ENCODE peak calls at places on chromosomes 4 and X, in four cellular contexts. One of them, this sample, is unnamed.

GRCh38 chrX:155966876-155967275 is 30.6 kb upstream of the IL9R start:
- DNase-seq in epithelial cell of proximal tubule: no peak
- DNase-seq in HCT116: peak; percentile 38
- DNase-seq in H1: no peak
- DNase-seq in this sample: peak; percentile 70

GRCh38 chr4:80788798-80789197 is 241.7 kb upstream of the BMP3 start:
- DNase-seq in epithelial cell of proximal tubule: no peak
- DNase-seq in HCT116: no peak
- DNase-seq in H1: no peak
- DNase-seq in this sample: no peak

GRCh38 chr4:163164591-163164990 is 2.1 kb downstream of the NAF1 start:
- DNase-seq in epithelial cell of proximal tubule: peak; percentile 64
- DNase-seq in HCT116: no peak
- DNase-seq in H1: no peak
- DNase-seq in this sample: no peak

GRCh38 chrX:18012974-18013373 is 151.9 kb upstream of the RAI2 start:
- DNase-seq in epithelial cell of proximal tubule: no peak
- DNase-seq in HCT116: no peak
- DNase-seq in H1: no peak
- DNase-seq in this sample: no peak

GRCh38 chr4:176271749-176272148 is 2.7 kb upstream of the ASB5 start:
- DNase-seq in epithelial cell of proximal tubule: no peak
- DNase-seq in HCT116: no peak
- DNase-seq in H1: no peak
- DNase-seq in this sample: no peak

GRCh38 chr4:56655627-56656345 is 25.3 kb downstream of the HOPX start:
- DNase-seq in epithelial cell of proximal tubule: no peak
- DNase-seq in HCT116: no peak
- DNase-seq in H1: no peak
- DNase-seq in this sample: peak; percentile 18

GRCh38 chrX:2820131-2820771 is 8.5 kb upstream of the GYG2 start:
- DNase-seq in epithelial cell of proximal tubule: no peak
- DNase-seq in HCT116: no peak
- DNase-seq in H1: no peak
- DNase-seq in this sample: no peak

GRCh38 chrX:11757729-11758399 is at the start of gene MSL3:
- DNase-seq in epithelial cell of proximal tubule: no peak
- DNase-seq in HCT116: no peak
- DNase-seq in H1: no peak
- DNase-seq in this sample: peak; percentile 47

GRCh38 chr4:169079942-169080827 is 70.1 kb upstream of the CBR4 start:
- DNase-seq in epithelial cell of proximal tubule: no peak
- DNase-seq in HCT116: no peak
- DNase-seq in H1: no peak
- DNase-seq in this sample: no peak

DNA sequence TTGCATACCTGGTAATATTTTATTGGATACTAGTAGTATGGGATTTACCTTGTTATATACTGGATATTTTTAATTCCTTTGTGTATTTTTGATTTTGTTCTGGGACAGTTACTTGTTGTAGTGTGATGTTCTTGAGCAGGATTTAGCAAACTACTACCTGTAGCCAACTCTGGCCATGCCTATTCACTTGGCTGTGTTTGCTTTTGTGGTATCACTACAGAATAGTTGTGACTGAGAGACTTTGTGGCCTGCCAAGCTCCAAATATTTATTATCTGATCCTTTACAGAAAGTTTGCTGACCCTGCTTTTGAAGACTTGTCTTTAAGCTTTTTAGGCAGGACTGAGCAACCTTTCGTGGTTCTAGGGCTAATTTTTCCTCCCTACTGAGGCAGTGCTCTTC is 17.8 kb downstream of the ZCCHC4 start:
- DNase-seq in epithelial cell of proximal tubule: no peak
- DNase-seq in HCT116: no peak
- DNase-seq in H1: no peak
- DNase-seq in this sample: no peak
- H3K4me3 ChIP-seq in epithelial cell of proximal tubule: no peak overlapping the region
- H3K4me3 ChIP-seq in HCT116: no peak overlapping the region
- H3K4me3 ChIP-seq in H1: no peak overlapping the region
- H3K4me3 ChIP-seq in this sample: no peak overlapping the region

DNA sequence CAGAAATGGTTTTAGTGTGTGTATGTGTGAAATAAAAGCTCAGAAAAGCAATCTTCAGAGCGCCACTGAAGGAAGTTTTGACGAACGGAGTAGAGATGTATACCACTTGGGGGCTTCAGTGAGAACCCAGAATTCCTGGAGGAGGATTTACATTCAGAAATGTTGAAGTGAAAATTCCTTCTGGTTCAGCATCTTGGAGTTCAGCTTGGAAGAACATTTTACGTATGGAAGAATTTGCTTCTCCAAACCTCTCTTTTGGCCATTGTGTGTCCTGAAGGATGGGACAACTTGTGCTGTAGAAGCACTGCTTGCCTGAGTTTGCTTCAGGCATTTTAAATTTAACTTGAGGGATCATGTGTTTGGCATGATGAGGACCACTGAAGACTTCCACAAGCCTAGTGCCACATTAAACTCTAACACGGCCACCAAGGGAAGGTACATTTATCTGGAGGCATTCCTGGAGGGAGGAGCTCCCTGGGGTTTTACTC is 704 bp downstream of the SHROOM3 start:
- DNase-seq in epithelial cell of proximal tubule: no peak
- DNase-seq in HCT116: no peak
- DNase-seq in H1: no peak
- DNase-seq in this sample: no peak
- H3K4me3 ChIP-seq in epithelial cell of proximal tubule: peak overlapping the region; percentile 42
- H3K4me3 ChIP-seq in HCT116: no peak overlapping the region
- H3K4me3 ChIP-seq in H1: peak overlapping the region; percentile 30
- H3K4me3 ChIP-seq in this sample: no peak overlapping the region

GRCh38 chr4:182555997-182556418 is 312.8 kb downstream of the TENM3 start:
- DNase-seq in epithelial cell of proximal tubule: peak; percentile 99
- DNase-seq in HCT116: no peak
- DNase-seq in H1: peak; percentile 33
- DNase-seq in this sample: no peak
- H3K4me3 ChIP-seq in epithelial cell of proximal tubule: no peak overlapping the region
- H3K4me3 ChIP-seq in HCT116: no peak overlapping the region
- H3K4me3 ChIP-seq in H1: no peak overlapping the region
- H3K4me3 ChIP-seq in this sample: no peak overlapping the region

GRCh38 chrX:79367907-79368306 is 773 bp upstream of the ITM2A start:
- DNase-seq in epithelial cell of proximal tubule: no peak
- DNase-seq in HCT116: no peak
- DNase-seq in H1: no peak
- DNase-seq in this sample: no peak
- H3K4me3 ChIP-seq in epithelial cell of proximal tubule: no peak overlapping the region
- H3K4me3 ChIP-seq in HCT116: no peak overlapping the region
- H3K4me3 ChIP-seq in H1: peak overlapping the region; percentile 48
- H3K4me3 ChIP-seq in this sample: peak overlapping the region; percentile 90

GRCh38 chr4:83109480-83110221 is 4.9 kb downstream of the PLAC8 start:
- DNase-seq in epithelial cell of proximal tubule: no peak
- DNase-seq in HCT116: no peak
- DNase-seq in H1: no peak
- DNase-seq in this sample: peak; percentile 27

GRCh38 chr4:83110222-83110945 is 4.1 kb downstream of the PLAC8 start:
- DNase-seq in epithelial cell of proximal tubule: peak; percentile 39
- DNase-seq in HCT116: peak; percentile 40
- DNase-seq in H1: peak; percentile 84
- DNase-seq in this sample: peak; percentile 79

GRCh38 chr4:83110970-83111369 is 3.6 kb downstream of the PLAC8 start:
- DNase-seq in epithelial cell of proximal tubule: no peak
- DNase-seq in HCT116: no peak
- DNase-seq in H1: no peak
- DNase-seq in this sample: no peak

GRCh38 chr4:83107636-83108035 is 6.9 kb downstream of the PLAC8 start:
- DNase-seq in epithelial cell of proximal tubule: no peak
- DNase-seq in HCT116: no peak
- DNase-seq in H1: no peak
- DNase-seq in this sample: no peak

DNA sequence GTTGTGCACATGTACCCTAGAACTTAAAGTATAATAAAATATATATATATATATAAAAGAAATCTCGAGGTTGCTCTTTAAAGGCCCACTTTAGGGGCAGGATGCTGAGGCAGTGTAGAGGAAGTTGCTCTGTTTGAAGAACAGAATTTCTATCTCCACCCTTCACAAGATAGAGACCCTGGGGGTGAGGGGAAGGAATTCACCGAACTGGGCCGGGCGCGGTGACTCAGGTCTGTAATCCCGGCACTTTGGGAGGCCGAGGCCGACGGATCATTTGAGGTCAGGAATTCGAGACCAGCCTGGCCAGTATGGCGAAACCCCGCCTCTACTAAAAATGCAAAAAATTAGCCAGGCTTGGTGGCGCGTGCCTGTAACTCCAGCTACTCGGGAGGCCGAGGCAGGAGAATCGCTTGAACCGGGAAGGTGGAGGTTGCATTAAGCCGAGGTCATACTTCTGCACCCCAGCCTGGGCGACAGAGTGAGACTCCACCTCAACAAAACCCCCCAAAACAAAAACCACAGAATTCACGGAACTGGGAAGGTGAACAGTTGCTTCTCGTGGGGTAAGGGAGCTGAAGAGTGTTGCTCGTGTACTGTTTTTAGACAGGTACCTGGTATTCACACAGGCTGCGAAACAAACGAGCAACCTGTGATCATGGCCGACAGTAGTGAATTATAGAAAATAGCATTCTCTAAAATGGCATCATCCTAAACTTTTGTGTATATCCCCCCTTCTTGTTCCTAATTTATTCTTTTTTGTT is 6.2 kb downstream of the PLAC8 start:
- DNase-seq in epithelial cell of proximal tubule: no peak
- DNase-seq in HCT116: no peak
- DNase-seq in H1: no peak
- DNase-seq in this sample: peak; percentile 61
- H3K4me3 ChIP-seq in epithelial cell of proximal tubule: no peak overlapping the region
- H3K4me3 ChIP-seq in HCT116: no peak overlapping the region
- H3K4me3 ChIP-seq in H1: no peak overlapping the region
- H3K4me3 ChIP-seq in this sample: peak overlapping the region; percentile 79

DNA sequence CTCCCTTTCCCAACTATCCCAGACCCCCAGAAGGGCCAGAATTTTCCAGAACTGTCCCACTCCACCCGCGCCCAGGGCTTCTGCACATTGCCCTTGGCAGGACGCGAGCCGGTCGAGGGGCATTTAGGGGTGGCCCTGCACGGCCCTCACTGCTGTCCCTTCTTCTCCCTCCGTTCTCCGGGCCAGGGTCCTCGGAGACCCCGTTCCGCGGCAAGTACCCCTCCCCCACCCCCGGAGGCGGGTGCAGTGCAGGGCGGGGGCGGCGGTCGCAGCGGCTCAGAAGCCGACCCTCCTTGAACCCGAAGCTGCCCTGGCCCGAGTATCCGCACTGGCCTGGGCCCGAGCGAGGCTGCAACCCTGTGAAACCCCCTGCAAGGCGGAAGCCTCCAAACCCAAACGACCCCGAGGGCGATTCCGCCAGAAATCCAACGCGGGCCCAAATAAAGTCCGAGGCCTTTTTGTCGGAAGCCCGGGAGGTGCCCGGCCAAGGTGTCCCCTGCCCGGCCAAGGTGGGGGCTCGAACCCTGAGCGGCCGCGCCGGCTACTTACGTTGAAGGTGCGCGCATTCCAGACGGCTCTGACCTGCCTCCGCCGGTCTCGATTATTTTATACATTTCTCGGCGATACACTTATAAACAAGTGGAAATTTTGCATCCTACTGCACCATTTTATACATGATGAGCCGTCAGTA is 53.2 kb upstream of the TMEM33 start:
- DNase-seq in epithelial cell of proximal tubule: no peak
- DNase-seq in HCT116: no peak
- DNase-seq in H1: no peak
- DNase-seq in this sample: no peak
- H3K4me3 ChIP-seq in epithelial cell of proximal tubule: peak overlapping the region; percentile 14
- H3K4me3 ChIP-seq in HCT116: no peak overlapping the region
- H3K4me3 ChIP-seq in H1: peak overlapping the region; percentile 17
- H3K4me3 ChIP-seq in this sample: peak overlapping the region; percentile 43

GRCh38 chr4:52715914-52716313 is 35.3 kb downstream of the ERVMER34-1 start:
- DNase-seq in epithelial cell of proximal tubule: no peak
- DNase-seq in HCT116: no peak
- DNase-seq in H1: no peak
- DNase-seq in this sample: no peak

GRCh38 chr4:52716364-52717151 is 34.7 kb downstream of the ERVMER34-1 start:
- DNase-seq in epithelial cell of proximal tubule: no peak
- DNase-seq in HCT116: no peak
- DNase-seq in H1: no peak
- DNase-seq in this sample: no peak

GRCh38 chr4:52713456-52713937 is 37.7 kb downstream of the ERVMER34-1 start:
- DNase-seq in epithelial cell of proximal tubule: no peak
- DNase-seq in HCT116: no peak
- DNase-seq in H1: no peak
- DNase-seq in this sample: no peak

GRCh38 chr4:52714597-52715254 is 36.5 kb downstream of the ERVMER34-1 start:
- DNase-seq in epithelial cell of proximal tubule: no peak
- DNase-seq in HCT116: no peak
- DNase-seq in H1: no peak
- DNase-seq in this sample: no peak

DNA sequence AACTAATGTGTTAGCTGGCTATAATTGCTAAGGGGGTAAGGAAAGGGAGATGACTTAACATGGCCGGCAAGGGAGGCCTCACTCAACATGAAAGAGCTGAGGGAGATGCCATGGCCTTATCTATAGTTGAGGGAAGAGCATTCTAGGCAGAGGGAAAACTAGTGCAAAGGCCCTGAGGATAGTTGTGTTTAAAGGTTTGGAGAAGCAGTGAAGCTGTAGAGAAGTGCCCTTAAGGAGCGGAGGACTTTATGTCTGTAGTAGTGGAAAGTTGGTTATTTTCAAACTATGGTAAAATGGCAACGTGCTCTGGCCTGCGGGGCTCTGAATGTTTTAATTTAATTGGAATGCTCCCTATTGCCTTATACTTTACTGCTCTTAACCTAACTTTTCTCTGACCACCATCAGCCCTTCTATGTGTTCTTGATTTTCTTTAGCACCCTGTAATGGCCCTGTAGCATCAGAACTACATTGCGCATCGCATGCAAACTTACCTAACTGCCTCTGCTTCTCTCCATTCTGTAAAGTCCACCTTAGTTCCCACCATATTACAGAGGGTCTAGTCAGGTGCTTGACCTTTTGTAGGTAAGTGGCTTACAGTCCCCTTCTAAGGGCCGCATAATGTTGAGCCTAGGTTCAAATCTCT is 35.8 kb downstream of the ERVMER34-1 start:
- DNase-seq in epithelial cell of proximal tubule: no peak
- DNase-seq in HCT116: no peak
- DNase-seq in H1: no peak
- DNase-seq in this sample: no peak
- H3K4me3 ChIP-seq in epithelial cell of proximal tubule: no peak overlapping the region
- H3K4me3 ChIP-seq in HCT116: no peak overlapping the region
- H3K4me3 ChIP-seq in H1: no peak overlapping the region
- H3K4me3 ChIP-seq in this sample: no peak overlapping the region

GRCh38 chrX:12948495-12948894 is 26.4 kb upstream of the TMSB4X start:
- DNase-seq in epithelial cell of proximal tubule: no peak
- DNase-seq in HCT116: no peak
- DNase-seq in H1: no peak
- DNase-seq in this sample: no peak

GRCh38 chrX:12949205-12949926 is 25.5 kb upstream of the TMSB4X start:
- DNase-seq in epithelial cell of proximal tubule: no peak
- DNase-seq in HCT116: no peak
- DNase-seq in H1: no peak
- DNase-seq in this sample: no peak

GRCh38 chrX:12951590-12951965 is 23.3 kb upstream of the TMSB4X start:
- DNase-seq in epithelial cell of proximal tubule: no peak
- DNase-seq in HCT116: no peak
- DNase-seq in H1: no peak
- DNase-seq in this sample: peak; percentile 50

GRCh38 chrX:12950851-12951589 is 23.9 kb upstream of the TMSB4X start:
- DNase-seq in epithelial cell of proximal tubule: no peak
- DNase-seq in HCT116: no peak
- DNase-seq in H1: no peak
- DNase-seq in this sample: peak; percentile 52

GRCh38 chrX:12949927-12950656 is 24.8 kb upstream of the TMSB4X start:
- DNase-seq in epithelial cell of proximal tubule: peak; percentile 61
- DNase-seq in HCT116: no peak
- DNase-seq in H1: no peak
- DNase-seq in this sample: peak; percentile 85
- H3K4me3 ChIP-seq in epithelial cell of proximal tubule: no peak overlapping the region
- H3K4me3 ChIP-seq in HCT116: no peak overlapping the region
- H3K4me3 ChIP-seq in H1: no peak overlapping the region
- H3K4me3 ChIP-seq in this sample: peak overlapping the region; percentile 64

This sample was measured in CD8-positive, alpha-beta memory T cell.